ENCODE peak calls at places on chromosomes 6 and 20, in six cellular contexts. T, D, N, A, R and C are unnamed samples.

GRCh38 chr6:26400626-26401025 is 1.4 kb upstream of the BTN3A1 start:
- DNase-seq in D (no peak), A (no peak), R (no peak), T (no peak), N (no peak), C (no peak)

GRCh38 chr20:49489688-49490087 is 7.2 kb upstream of the KCNB1 start:
- DNase-seq in A (no peak), N (no peak), D (no peak), R (no peak), T (no peak), C (no peak)

GRCh38 chr20:53642196-53643030 is 48.8 kb upstream of the ZNF217 start:
- DNase-seq in T (peak; percentile 16), A (peak; percentile 66), N (no peak), R (no peak), D (peak; percentile 81), C (peak; percentile 71)

GRCh38 chr20:11692567-11692966 is 225.1 kb upstream of the BTBD3 start:
- DNase-seq in R (no peak), A (no peak), D (no peak), T (no peak), N (no peak), C (no peak)

GRCh38 chr20:57179265-57179664 is 87.2 kb downstream of the BMP7 start:
- DNase-seq in T (no peak), A (no peak), N (no peak), R (no peak), D (no peak), C (no peak)

GRCh38 chr6:30884521-30885480 is 482 bp downstream of the DDR1 start:
- DNase-seq in D (peak; percentile 47), A (peak; percentile 70), R (peak; percentile 69), T (peak; percentile 88), N (no peak), C (peak; percentile 27)

GRCh38 chr6:3719462-3720308 is 31.8 kb downstream of the PXDC1 start:
- DNase-seq in R (no peak), D (no peak), A (no peak), T (no peak), N (no peak), C (no peak)

GRCh38 chr6:12605888-12606345 is 110.7 kb upstream of the PHACTR1 start:
- DNase-seq in T (peak; percentile 22), N (no peak), A (peak; percentile 67), R (no peak), D (peak; percentile 23), C (peak; percentile 38)

GRCh38 chr6:125807293-125807692 is 16.5 kb downstream of the NCOA7 start:
- DNase-seq in R (no peak), N (no peak), A (no peak), D (no peak), T (no peak), C (no peak)

GRCh38 chr6:125808591-125808990 is 17.8 kb downstream of the NCOA7 start:
- DNase-seq in A (no peak), R (no peak), N (no peak), D (no peak), T (no peak), C (no peak)

GRCh38 chr6:125809771-125810315 is 19.1 kb downstream of the NCOA7 start:
- DNase-seq in R (no peak), T (no peak), N (no peak), D (no peak), A (no peak), C (no peak)

GRCh38 chr6:125806813-125807212 is 16.1 kb downstream of the NCOA7 start:
- DNase-seq in T (no peak), N (no peak), A (no peak), D (no peak), R (no peak), C (no peak)

DNA sequence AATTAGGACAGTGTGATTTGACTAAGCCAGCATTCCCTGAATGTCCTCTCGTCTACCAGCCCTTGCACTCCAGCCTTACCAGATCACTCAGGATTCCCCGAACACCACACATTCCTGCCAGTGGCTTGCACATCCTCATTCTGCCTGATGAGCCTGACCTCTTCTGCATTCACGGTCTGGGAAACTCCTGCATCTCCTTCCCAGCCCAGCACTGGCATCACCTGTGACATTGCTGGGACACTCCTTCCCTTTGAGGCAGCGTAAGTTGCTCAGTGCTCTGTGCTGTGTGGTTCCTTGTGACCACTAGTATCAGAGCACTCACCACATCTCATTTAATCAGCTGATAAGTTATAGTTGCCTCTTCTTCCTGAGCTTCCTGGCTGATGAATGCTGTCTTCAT is 17.3 kb downstream of the NCOA7 start:
- DNase-seq in R (no peak), D (no peak), N (no peak), A (no peak), T (no peak), C (no peak)
- TF ChIP-seq POLR2A in R (no peak), D (no peak), N (no peak), A (no peak), T (no peak), C (no peak)

GRCh38 chr6:73516712-73517489 is 3.9 kb downstream of the EEF1A1 start:
- DNase-seq in T (no peak), A (no peak), R (no peak), D (no peak), N (no peak), C (peak; percentile 44)

GRCh38 chr6:73513496-73513854 is 7.4 kb downstream of the EEF1A1 start:
- DNase-seq in D (no peak), T (no peak), R (no peak), A (no peak), N (no peak), C (no peak)

GRCh38 chr6:73514746-73515110 is 6.1 kb downstream of the EEF1A1 start:
- DNase-seq in A (no peak), N (no peak), R (no peak), D (no peak), T (no peak), C (peak; percentile 53)

GRCh38 chr6:73511796-73512195 is 9.0 kb downstream of the EEF1A1 start:
- DNase-seq in A (no peak), R (no peak), D (no peak), N (no peak), T (no peak), C (no peak)

DNA sequence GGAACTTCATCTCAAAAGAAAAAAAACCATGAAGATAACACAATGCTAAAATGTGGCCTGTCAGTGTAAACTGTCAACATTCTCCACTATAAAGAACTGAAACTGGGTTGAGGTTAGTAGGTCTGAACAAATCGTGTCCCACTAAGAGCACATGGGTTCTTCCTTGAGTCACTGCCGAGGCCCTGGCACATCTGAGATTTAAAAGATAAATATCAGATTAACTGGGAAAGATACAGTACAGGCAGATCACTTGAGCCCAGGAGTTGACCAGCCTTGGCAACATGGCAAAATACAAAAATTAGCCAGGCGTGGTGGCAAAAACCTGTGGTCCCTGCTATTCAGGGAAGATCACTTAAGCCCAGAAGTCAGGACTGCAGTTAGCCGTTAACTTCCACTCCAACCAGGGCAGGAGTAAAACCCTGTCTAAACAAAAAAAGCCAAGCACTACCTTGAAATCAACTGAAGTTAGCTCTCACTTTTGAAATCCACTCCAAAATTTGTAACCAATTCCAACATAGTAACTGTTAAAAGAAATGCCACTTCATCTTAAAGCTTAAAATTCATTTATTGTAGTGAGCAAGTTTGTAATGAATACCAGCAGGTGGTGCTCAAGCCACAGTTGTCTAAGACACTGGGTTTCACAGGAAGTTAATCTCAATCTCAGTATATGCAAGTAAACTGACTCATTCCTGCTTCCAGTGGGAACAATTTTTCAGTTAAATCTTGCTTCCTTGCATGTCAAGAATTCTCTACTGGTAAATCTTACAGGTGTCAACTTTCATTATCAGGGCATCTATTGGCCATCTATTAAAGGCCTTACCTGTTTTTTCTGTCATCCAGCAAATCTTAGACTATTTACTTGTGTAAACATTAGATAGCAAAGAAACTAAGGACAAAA is 5.4 kb downstream of the EEF1A1 start:
- DNase-seq in R (no peak), A (peak; percentile 55), T (peak; percentile 56), N (no peak), D (no peak), C (peak; percentile 90)
- TF ChIP-seq POLR2A in R (peak; percentile 87), A (no peak), T (no peak), N (peak; percentile 93), D (no peak), C (peak; percentile 50)

GRCh38 chr20:64040231-64041039 is 4.5 kb downstream of the C20orf204 start:
- DNase-seq in A (no peak), T (no peak), D (no peak), R (no peak), N (no peak), C (no peak)
- TF ChIP-seq POLR2A in A (no peak), T (no peak), D (no peak), R (no peak), N (no peak), C (no peak)

GRCh38 chr6:135826225-135826804 is 25.2 kb upstream of the PDE7B start:
- DNase-seq in T (no peak), A (no peak), N (no peak), R (no peak), D (no peak), C (no peak)

GRCh38 chr6:135830971-135831370 is 20.5 kb upstream of the PDE7B start:
- DNase-seq in N (no peak), T (no peak), R (no peak), A (no peak), D (no peak), C (no peak)

GRCh38 chr6:135832186-135832585 is 19.3 kb upstream of the PDE7B start:
- DNase-seq in D (no peak), R (no peak), A (peak; percentile 14), N (no peak), T (no peak), C (no peak)

GRCh38 chr6:135833806-135834205 is 17.7 kb upstream of the PDE7B start:
- DNase-seq in A (no peak), N (no peak), T (no peak), D (no peak), R (no peak), C (no peak)

GRCh38 chr6:135830452-135830851 is 21.0 kb upstream of the PDE7B start:
- DNase-seq in T (no peak), D (no peak), A (no peak), N (no peak), R (no peak), C (no peak)
- TF ChIP-seq POLR2A in T (no peak), D (no peak), A (no peak), N (no peak), R (no peak), C (no peak)

DNA sequence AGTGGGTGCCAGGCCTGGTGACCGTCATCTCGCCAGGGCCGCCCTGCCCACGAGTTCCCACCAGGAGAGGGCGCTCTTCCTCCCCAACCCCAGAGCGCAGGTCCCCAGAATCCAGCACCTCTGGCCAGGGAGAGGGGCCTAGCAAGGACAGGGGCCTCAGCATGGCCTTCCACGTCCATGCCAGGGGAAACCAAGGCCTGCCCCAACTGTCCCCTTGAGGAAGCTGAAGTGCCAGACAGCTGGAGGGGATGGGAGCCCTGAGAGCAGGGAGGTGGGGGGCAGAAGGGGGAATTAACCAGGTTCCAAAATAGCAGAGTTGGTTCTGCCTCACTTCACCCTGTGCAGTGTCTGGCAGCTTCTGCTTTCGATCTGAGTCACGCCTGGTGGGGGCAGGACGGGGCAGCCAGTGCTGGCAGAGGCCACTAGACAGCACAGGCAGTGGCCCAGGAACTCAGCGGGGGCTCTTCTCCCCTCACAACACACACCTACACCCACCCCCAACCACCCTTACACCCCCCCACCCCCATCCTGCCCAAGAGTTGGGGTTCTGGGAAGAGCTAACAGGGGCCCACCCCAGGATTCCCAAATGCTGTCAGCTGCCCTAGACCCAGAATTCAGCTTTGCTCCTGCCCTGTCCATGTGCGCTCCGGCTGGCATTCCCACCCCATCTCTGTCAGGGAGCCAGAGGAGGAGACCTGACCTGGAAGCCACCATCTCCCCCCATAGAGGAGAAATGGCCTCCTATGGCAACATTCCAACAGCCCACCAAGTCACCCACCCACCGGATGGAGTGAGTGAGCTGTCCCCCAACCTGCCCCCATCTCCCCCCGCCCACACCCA is 29.2 kb downstream of the TFEB start:
- DNase-seq in A (peak; percentile 93), N (peak; percentile 56), D (peak; percentile 78), R (peak; percentile 86), T (peak; percentile 92), C (peak; percentile 78)
- TF ChIP-seq POLR2A in A (no peak), N (no peak), D (no peak), R (peak; percentile 53), T (peak; percentile 20), C (no peak)

GRCh38 chr20:46624941-46625340 is 26.3 kb downstream of the SLC13A3 start:
- DNase-seq in D (no peak), R (no peak), N (no peak), A (no peak), T (no peak), C (no peak)
- TF ChIP-seq POLR2A in D (no peak), R (no peak), N (no peak), A (no peak), T (no peak), C (no peak)